ENCODE peak calls at places on chromosome 20, in four cellular contexts. One of them, this sample, is unnamed.
A peak's percentile ranks its signal among the peaks of the same experiment; 100 is the strongest.

GRCh38 chr20:56542489-56543020 is 9.5 kb downstream of the FAM209B start:
- DNase-seq in tibial nerve: no peak
- DNase-seq in LHCN-M2: no peak
- DNase-seq in stimulated activated CD8-positive, alpha-beta memory T cell treated with anti-CD3 and anti-CD28 coated beads, Interleukin-15, amount 100 ng/mL, for 48 hours: no peak
- DNase-seq in this sample: no peak

GRCh38 chr20:51346686-51347485 is 195.6 kb downstream of the NFATC2 start:
- DNase-seq in tibial nerve: no peak
- DNase-seq in LHCN-M2: peak; percentile 71
- DNase-seq in stimulated activated CD8-positive, alpha-beta memory T cell treated with anti-CD3 and anti-CD28 coated beads, Interleukin-15, amount 100 ng/mL, for 48 hours: no peak
- DNase-seq in this sample: no peak

GRCh38 chr20:38094373-38094775 is 60.8 kb downstream of the RPRD1B start:
- DNase-seq in tibial nerve: peak; percentile 75
- DNase-seq in LHCN-M2: peak; percentile 89
- DNase-seq in stimulated activated CD8-positive, alpha-beta memory T cell treated with anti-CD3 and anti-CD28 coated beads, Interleukin-15, amount 100 ng/mL, for 48 hours: no peak
- DNase-seq in this sample: no peak

GRCh38 chr20:47574616-47575401 is 73.1 kb downstream of the NCOA3 start:
- DNase-seq in tibial nerve: no peak
- DNase-seq in LHCN-M2: peak; percentile 18
- DNase-seq in stimulated activated CD8-positive, alpha-beta memory T cell treated with anti-CD3 and anti-CD28 coated beads, Interleukin-15, amount 100 ng/mL, for 48 hours: no peak
- DNase-seq in this sample: no peak

GRCh38 chr20:32199006-32199405 is 8.5 kb downstream of the PLAGL2 start:
- DNase-seq in tibial nerve: no peak
- DNase-seq in LHCN-M2: no peak
- DNase-seq in stimulated activated CD8-positive, alpha-beta memory T cell treated with anti-CD3 and anti-CD28 coated beads, Interleukin-15, amount 100 ng/mL, for 48 hours: no peak
- DNase-seq in this sample: no peak

GRCh38 chr20:43584448-43585138 is 6.1 kb upstream of the IFT52 start:
- DNase-seq in tibial nerve: no peak
- DNase-seq in LHCN-M2: peak; percentile 96
- DNase-seq in stimulated activated CD8-positive, alpha-beta memory T cell treated with anti-CD3 and anti-CD28 coated beads, Interleukin-15, amount 100 ng/mL, for 48 hours: no peak
- DNase-seq in this sample: no peak

GRCh38 chr20:53737404-53738038 is 143.9 kb upstream of the ZNF217 start:
- DNase-seq in tibial nerve: no peak
- DNase-seq in LHCN-M2: no peak
- DNase-seq in stimulated activated CD8-positive, alpha-beta memory T cell treated with anti-CD3 and anti-CD28 coated beads, Interleukin-15, amount 100 ng/mL, for 48 hours: no peak
- DNase-seq in this sample: no peak

GRCh38 chr20:46954490-46955038 is 59.9 kb downstream of the EYA2 start:
- DNase-seq in tibial nerve: peak; percentile 28
- DNase-seq in LHCN-M2: peak; percentile 100
- DNase-seq in stimulated activated CD8-positive, alpha-beta memory T cell treated with anti-CD3 and anti-CD28 coated beads, Interleukin-15, amount 100 ng/mL, for 48 hours: no peak
- DNase-seq in this sample: peak; percentile 63

GRCh38 chr20:22617160-22617559 is 32.8 kb upstream of the FOXA2 start:
- DNase-seq in tibial nerve: no peak
- DNase-seq in LHCN-M2: no peak
- DNase-seq in stimulated activated CD8-positive, alpha-beta memory T cell treated with anti-CD3 and anti-CD28 coated beads, Interleukin-15, amount 100 ng/mL, for 48 hours: no peak
- DNase-seq in this sample: no peak

GRCh38 chr20:38203337-38204003 is 38.4 kb upstream of the TGM2 start:
- DNase-seq in tibial nerve: no peak
- DNase-seq in LHCN-M2: no peak
- DNase-seq in stimulated activated CD8-positive, alpha-beta memory T cell treated with anti-CD3 and anti-CD28 coated beads, Interleukin-15, amount 100 ng/mL, for 48 hours: no peak
- DNase-seq in this sample: no peak

GRCh38 chr20:25016471-25016870 is 23.9 kb upstream of the APMAP start:
- DNase-seq in tibial nerve: no peak
- DNase-seq in LHCN-M2: no peak
- DNase-seq in stimulated activated CD8-positive, alpha-beta memory T cell treated with anti-CD3 and anti-CD28 coated beads, Interleukin-15, amount 100 ng/mL, for 48 hours: no peak
- DNase-seq in this sample: peak; percentile 12

GRCh38 chr20:40720826-40721225 is 31.8 kb upstream of the MAFB start:
- DNase-seq in tibial nerve: no peak
- DNase-seq in LHCN-M2: no peak
- DNase-seq in stimulated activated CD8-positive, alpha-beta memory T cell treated with anti-CD3 and anti-CD28 coated beads, Interleukin-15, amount 100 ng/mL, for 48 hours: no peak
- DNase-seq in this sample: no peak

GRCh38 chr20:19761853-19762252 is 3.8 kb downstream of the RIN2 start:
- DNase-seq in tibial nerve: no peak
- DNase-seq in LHCN-M2: no peak
- DNase-seq in stimulated activated CD8-positive, alpha-beta memory T cell treated with anti-CD3 and anti-CD28 coated beads, Interleukin-15, amount 100 ng/mL, for 48 hours: no peak
- DNase-seq in this sample: no peak

GRCh38 chr20:19560876-19561480 is 197.1 kb upstream of the RIN2 start:
- DNase-seq in tibial nerve: peak; percentile 15
- DNase-seq in LHCN-M2: no peak
- DNase-seq in stimulated activated CD8-positive, alpha-beta memory T cell treated with anti-CD3 and anti-CD28 coated beads, Interleukin-15, amount 100 ng/mL, for 48 hours: no peak
- DNase-seq in this sample: no peak

GRCh38 chr20:13784271-13784892 is 337 bp downstream of the ESF1 start:
- DNase-seq in tibial nerve: no peak
- DNase-seq in LHCN-M2: no peak
- DNase-seq in stimulated activated CD8-positive, alpha-beta memory T cell treated with anti-CD3 and anti-CD28 coated beads, Interleukin-15, amount 100 ng/mL, for 48 hours: no peak
- DNase-seq in this sample: no peak

GRCh38 chr20:38649275-38649891 is 47.8 kb downstream of the ARHGAP40 start:
- DNase-seq in tibial nerve: no peak
- DNase-seq in LHCN-M2: peak; percentile 63
- DNase-seq in stimulated activated CD8-positive, alpha-beta memory T cell treated with anti-CD3 and anti-CD28 coated beads, Interleukin-15, amount 100 ng/mL, for 48 hours: no peak
- DNase-seq in this sample: no peak

GRCh38 chr20:208937-209566 is 18.0 kb upstream of the DEFB129 start:
- DNase-seq in tibial nerve: no peak
- DNase-seq in LHCN-M2: peak; percentile 69
- DNase-seq in stimulated activated CD8-positive, alpha-beta memory T cell treated with anti-CD3 and anti-CD28 coated beads, Interleukin-15, amount 100 ng/mL, for 48 hours: no peak
- DNase-seq in this sample: no peak

GRCh38 chr20:40470313-40471260 is 218.4 kb downstream of the MAFB start:
- DNase-seq in tibial nerve: peak; percentile 45
- DNase-seq in LHCN-M2: no peak
- DNase-seq in stimulated activated CD8-positive, alpha-beta memory T cell treated with anti-CD3 and anti-CD28 coated beads, Interleukin-15, amount 100 ng/mL, for 48 hours: no peak
- DNase-seq in this sample: peak; percentile 20

GRCh38 chr20:40160151-40160550 is 528.9 kb downstream of the MAFB start:
- DNase-seq in tibial nerve: peak; percentile 51
- DNase-seq in LHCN-M2: peak; percentile 3
- DNase-seq in stimulated activated CD8-positive, alpha-beta memory T cell treated with anti-CD3 and anti-CD28 coated beads, Interleukin-15, amount 100 ng/mL, for 48 hours: peak; percentile 11
- DNase-seq in this sample: peak; percentile 21

GRCh38 chr20:44431118-44431501 is 44.6 kb upstream of the TTPAL start:
- DNase-seq in tibial nerve: no peak
- DNase-seq in LHCN-M2: no peak
- DNase-seq in stimulated activated CD8-positive, alpha-beta memory T cell treated with anti-CD3 and anti-CD28 coated beads, Interleukin-15, amount 100 ng/mL, for 48 hours: no peak
- DNase-seq in this sample: no peak

GRCh38 chr20:29689411-29690225 is 1567.8 kb upstream of the DEFB115 start:
- DNase-seq in tibial nerve: no peak
- DNase-seq in LHCN-M2: no peak
- DNase-seq in stimulated activated CD8-positive, alpha-beta memory T cell treated with anti-CD3 and anti-CD28 coated beads, Interleukin-15, amount 100 ng/mL, for 48 hours: peak; percentile 18
- DNase-seq in this sample: no peak

GRCh38 chr20:5119143-5119434 is 669 bp downstream of the PCNA start:
- DNase-seq in tibial nerve: no peak
- DNase-seq in LHCN-M2: no peak
- DNase-seq in stimulated activated CD8-positive, alpha-beta memory T cell treated with anti-CD3 and anti-CD28 coated beads, Interleukin-15, amount 100 ng/mL, for 48 hours: no peak
- DNase-seq in this sample: no peak

GRCh38 chr20:33305591-33306057 is 22.6 kb downstream of the BPIFB1 start:
- DNase-seq in tibial nerve: no peak
- DNase-seq in LHCN-M2: peak; percentile 17
- DNase-seq in stimulated activated CD8-positive, alpha-beta memory T cell treated with anti-CD3 and anti-CD28 coated beads, Interleukin-15, amount 100 ng/mL, for 48 hours: no peak
- DNase-seq in this sample: no peak

GRCh38 chr20:40689100-40689942 is at the start of gene MAFB:
- DNase-seq in tibial nerve: peak; percentile 92
- DNase-seq in LHCN-M2: peak; percentile 29
- DNase-seq in stimulated activated CD8-positive, alpha-beta memory T cell treated with anti-CD3 and anti-CD28 coated beads, Interleukin-15, amount 100 ng/mL, for 48 hours: peak; percentile 52
- DNase-seq in this sample: peak; percentile 95

GRCh38 chr20:60087563-60088105 is 129.4 kb downstream of the CDH26 start:
- DNase-seq in tibial nerve: no peak
- DNase-seq in LHCN-M2: no peak
- DNase-seq in stimulated activated CD8-positive, alpha-beta memory T cell treated with anti-CD3 and anti-CD28 coated beads, Interleukin-15, amount 100 ng/mL, for 48 hours: no peak
- DNase-seq in this sample: no peak

GRCh38 chr20:45034436-45034835 is 66.5 kb downstream of the KCNS1 start:
- DNase-seq in tibial nerve: no peak
- DNase-seq in LHCN-M2: peak; percentile 49
- DNase-seq in stimulated activated CD8-positive, alpha-beta memory T cell treated with anti-CD3 and anti-CD28 coated beads, Interleukin-15, amount 100 ng/mL, for 48 hours: no peak
- DNase-seq in this sample: no peak

GRCh38 chr20:10404023-10404628 is 29.9 kb downstream of the MKKS start:
- DNase-seq in tibial nerve: no peak
- DNase-seq in LHCN-M2: no peak
- DNase-seq in stimulated activated CD8-positive, alpha-beta memory T cell treated with anti-CD3 and anti-CD28 coated beads, Interleukin-15, amount 100 ng/mL, for 48 hours: no peak
- DNase-seq in this sample: no peak

GRCh38 chr20:33650111-33650752 is 11.9 kb upstream of the C20orf144 start:
- DNase-seq in tibial nerve: no peak
- DNase-seq in LHCN-M2: no peak
- DNase-seq in stimulated activated CD8-positive, alpha-beta memory T cell treated with anti-CD3 and anti-CD28 coated beads, Interleukin-15, amount 100 ng/mL, for 48 hours: no peak
- DNase-seq in this sample: no peak

GRCh38 chr20:58721951-58722371 is 29.4 kb downstream of the NPEPL1 start:
- DNase-seq in tibial nerve: peak; percentile 57
- DNase-seq in LHCN-M2: no peak
- DNase-seq in stimulated activated CD8-positive, alpha-beta memory T cell treated with anti-CD3 and anti-CD28 coated beads, Interleukin-15, amount 100 ng/mL, for 48 hours: no peak
- DNase-seq in this sample: peak; percentile 16

GRCh38 chr20:24892522-24892921 is 56.5 kb upstream of the CST7 start:
- DNase-seq in tibial nerve: no peak
- DNase-seq in LHCN-M2: no peak
- DNase-seq in stimulated activated CD8-positive, alpha-beta memory T cell treated with anti-CD3 and anti-CD28 coated beads, Interleukin-15, amount 100 ng/mL, for 48 hours: no peak
- DNase-seq in this sample: no peak

GRCh38 chr20:50900261-50900660 is 31.0 kb downstream of the ADNP start:
- DNase-seq in tibial nerve: no peak
- DNase-seq in LHCN-M2: no peak
- DNase-seq in stimulated activated CD8-positive, alpha-beta memory T cell treated with anti-CD3 and anti-CD28 coated beads, Interleukin-15, amount 100 ng/mL, for 48 hours: no peak
- DNase-seq in this sample: no peak

GRCh38 chr20:17664025-17664638 is 17.9 kb downstream of the RRBP1 start:
- DNase-seq in tibial nerve: no peak
- DNase-seq in LHCN-M2: no peak
- DNase-seq in stimulated activated CD8-positive, alpha-beta memory T cell treated with anti-CD3 and anti-CD28 coated beads, Interleukin-15, amount 100 ng/mL, for 48 hours: no peak
- DNase-seq in this sample: no peak

GRCh38 chr20:23479043-23479442 is 11.9 kb upstream of the CST8 start:
- DNase-seq in tibial nerve: no peak
- DNase-seq in LHCN-M2: no peak
- DNase-seq in stimulated activated CD8-positive, alpha-beta memory T cell treated with anti-CD3 and anti-CD28 coated beads, Interleukin-15, amount 100 ng/mL, for 48 hours: no peak
- DNase-seq in this sample: no peak

This sample was measured in breast epithelium.